ENCODE peak calls at places on chromosome 17, in six cellular contexts. I, S, P, Y, G and D are unnamed samples.

GRCh38 chr17:2982854-2983636 is 80.4 kb downstream of the OR1D5 start:
- DNase-seq in I (no peak), S (peak), P (peak), Y (peak), G (peak), D (peak)

GRCh38 chr17:80367510-80367909 is 47.5 kb upstream of the ENDOV start:
- DNase-seq in I (no peak), S (no peak), P (no peak), Y (no peak), G (no peak), D (no peak)

GRCh38 chr17:68718924-68719323 is 117.8 kb upstream of the FAM20A start:
- DNase-seq in I (no peak), S (no peak), P (no peak), Y (no peak), G (no peak), D (no peak)

GRCh38 chr17:65328567-65328966 is 191.4 kb downstream of the RGS9 start:
- DNase-seq in I (no peak), S (no peak), P (no peak), Y (no peak), G (no peak), D (no peak)

GRCh38 chr17:9389116-9389515 is 186.5 kb downstream of the STX8 start:
- DNase-seq in I (no peak), S (peak), P (peak), Y (peak), G (no peak), D (peak)

GRCh38 chr17:9241371-9241712 is 220.0 kb downstream of the NTN1 start:
- DNase-seq in I (no peak), S (no peak), P (no peak), Y (peak), G (peak), D (no peak)

GRCh38 chr17:8941980-8942617 is 23.4 kb downstream of the PIK3R5 start:
- DNase-seq in I (no peak), S (no peak), P (no peak), Y (no peak), G (no peak), D (no peak)

GRCh38 chr17:31216053-31216751 is 80.8 kb downstream of the OMG start:
- DNase-seq in I (peak), S (peak), P (peak), Y (peak), G (no peak), D (peak)